ENCODE peak calls at places on chromosome 1, in eight cellular contexts. H is esophagus muscularis mucosa, K is ovary, Q is GM12878, S is sigmoid colon, J is lower leg skin, B is A549, V is HCT116. M is an unnamed sample.

GRCh38 chr1:221137668-221138067 is 258.4 kb downstream of the HLX start:
- DNase-seq in S (no peak), K (no peak), B (no peak), Q (no peak), H (no peak), V (no peak), J (no peak), M (no peak)

GRCh38 chr1:94542088-94542671 is 621 bp upstream of the F3 start:
- DNase-seq in K (peak; percentile 75), B (no peak), J (peak; percentile 56), H (no peak), V (no peak), S (peak; percentile 88), Q (no peak), M (no peak)

GRCh38 chr1:63917571-63918394 is 144.0 kb downstream of the ROR1 start:
- DNase-seq in J (no peak), Q (no peak), H (no peak), K (no peak), V (peak; percentile 32), S (no peak), B (peak; percentile 51), M (no peak)

GRCh38 chr1:186620951-186621350 is 59.3 kb downstream of the PTGS2 start:
- DNase-seq in B (no peak), H (no peak), V (no peak), J (no peak), Q (peak; percentile 19), K (no peak), S (no peak), M (no peak)

GRCh38 chr1:218266356-218266755 is 18.7 kb upstream of the RRP15 start:
- DNase-seq in K (no peak), B (no peak), V (no peak), H (no peak), Q (no peak), J (no peak), S (no peak), M (no peak)

GRCh38 chr1:229223498-229223897 is 47.4 kb upstream of the RAB4A start:
- DNase-seq in H (no peak), J (no peak), Q (no peak), K (no peak), V (no peak), B (no peak), S (no peak), M (no peak)

GRCh38 chr1:174217787-174218574 is 58.7 kb downstream of the RABGAP1L start:
- DNase-seq in B (peak; percentile 35), J (no peak), Q (no peak), K (no peak), S (no peak), H (no peak), V (peak; percentile 21), M (no peak)

GRCh38 chr1:886760-887159 is 37.0 kb upstream of the SAMD11 start:
- DNase-seq in B (no peak), S (no peak), H (peak; percentile 53), V (no peak), J (no peak), Q (no peak), K (no peak), M (no peak)

GRCh38 chr1:48387409-48387808 is 84.6 kb downstream of the SPATA6 start:
- DNase-seq in H (no peak), S (no peak), V (no peak), J (no peak), Q (no peak), K (no peak), B (no peak), M (no peak)

GRCh38 chr1:8416857-8417256 is 98.9 kb downstream of the SLC45A1 start:
- DNase-seq in B (no peak), K (no peak), J (no peak), S (no peak), V (no peak), H (no peak), Q (no peak), M (no peak)

GRCh38 chr1:181134543-181135461 is 46.3 kb downstream of the IER5 start:
- DNase-seq in J (peak; percentile 69), V (no peak), S (no peak), H (no peak), K (no peak), Q (peak; percentile 91), B (peak; percentile 77), M (no peak)

GRCh38 chr1:82177190-82177589 is 376.5 kb downstream of the ADGRL2 start:
- DNase-seq in S (no peak), K (no peak), J (no peak), V (no peak), H (no peak), Q (no peak), B (no peak), M (no peak)

GRCh38 chr1:147549526-147549925 is 8.2 kb downstream of the BCL9 start:
- DNase-seq in V (no peak), H (no peak), J (no peak), K (no peak), Q (no peak), S (no peak), B (no peak), M (no peak)

GRCh38 chr1:93816970-93817738 is 61.9 kb downstream of the DNTTIP2 start:
- DNase-seq in J (no peak), Q (no peak), H (peak; percentile 66), B (no peak), K (no peak), V (no peak), S (no peak), M (no peak)

GRCh38 chr1:115725600-115725999 is 42.9 kb downstream of the CASQ2 start:
- DNase-seq in S (no peak), K (peak; percentile 42), H (no peak), J (no peak), V (no peak), B (no peak), Q (no peak), M (no peak)

GRCh38 chr1:183633676-183634343 is 1.8 kb downstream of the ARPC5 start:
- DNase-seq in S (no peak), H (no peak), Q (peak; percentile 73), J (no peak), K (no peak), B (peak; percentile 83), V (peak; percentile 63), M (peak; percentile 18)
- TF ChIP-seq POLR2A in S (peak; percentile 73), H (peak; percentile 38), Q (no peak), J (no peak), K (no peak), B (no peak), V (no peak), M (no peak)

GRCh38 chr1:35178874-35179380 is 14.0 kb downstream of the SFPQ start:
- DNase-seq in B (no peak), H (no peak), Q (no peak), K (no peak), S (no peak), J (no peak), V (no peak), M (no peak)

GRCh38 chr1:35178295-35178695 is 14.7 kb downstream of the SFPQ start:
- DNase-seq in V (no peak), J (no peak), H (no peak), K (no peak), Q (no peak), S (no peak), B (no peak), M (no peak)

GRCh38 chr1:35181790-35182455 is 11.0 kb downstream of the SFPQ start:
- DNase-seq in S (no peak), H (no peak), J (no peak), Q (no peak), V (no peak), K (no peak), B (no peak), M (no peak)

GRCh38 chr1:35179864-35180263 is 13.1 kb downstream of the SFPQ start:
- DNase-seq in S (no peak), H (no peak), J (no peak), Q (no peak), K (no peak), V (no peak), B (no peak), M (no peak)

DNA sequence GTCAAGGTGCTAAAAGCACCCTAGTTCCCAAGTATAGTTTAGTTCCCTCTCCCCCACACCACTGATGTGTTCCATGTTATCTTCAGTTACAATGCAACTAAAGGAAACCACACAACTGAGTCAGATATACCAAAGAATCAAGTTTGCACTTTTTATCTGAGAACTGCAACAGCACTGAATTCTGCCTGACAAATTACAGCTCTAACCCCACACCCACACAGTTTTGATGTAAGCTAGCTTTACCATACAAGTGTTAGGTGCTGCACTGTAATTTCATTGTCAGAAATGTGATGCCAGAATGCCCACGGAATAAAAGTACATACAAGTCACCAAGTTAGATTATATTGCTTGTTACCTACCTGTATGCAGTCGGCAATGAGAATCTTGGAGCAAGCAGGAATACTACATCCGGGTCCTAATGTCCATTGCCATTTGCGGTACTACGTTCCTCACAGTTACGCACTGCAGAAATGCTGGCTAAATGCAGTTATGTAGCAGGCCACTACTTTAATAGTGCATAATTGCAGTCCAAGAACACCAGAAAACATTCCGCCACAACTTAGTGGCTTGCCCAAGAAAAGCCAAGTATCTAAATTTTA is 12.1 kb downstream of the SFPQ start:
- DNase-seq in V (no peak), J (no peak), K (no peak), H (no peak), B (no peak), Q (no peak), S (no peak), M (no peak)
- TF ChIP-seq POLR2A in V (no peak), J (no peak), K (no peak), H (no peak), B (no peak), Q (peak; percentile 68), S (no peak), M (no peak)

DNA sequence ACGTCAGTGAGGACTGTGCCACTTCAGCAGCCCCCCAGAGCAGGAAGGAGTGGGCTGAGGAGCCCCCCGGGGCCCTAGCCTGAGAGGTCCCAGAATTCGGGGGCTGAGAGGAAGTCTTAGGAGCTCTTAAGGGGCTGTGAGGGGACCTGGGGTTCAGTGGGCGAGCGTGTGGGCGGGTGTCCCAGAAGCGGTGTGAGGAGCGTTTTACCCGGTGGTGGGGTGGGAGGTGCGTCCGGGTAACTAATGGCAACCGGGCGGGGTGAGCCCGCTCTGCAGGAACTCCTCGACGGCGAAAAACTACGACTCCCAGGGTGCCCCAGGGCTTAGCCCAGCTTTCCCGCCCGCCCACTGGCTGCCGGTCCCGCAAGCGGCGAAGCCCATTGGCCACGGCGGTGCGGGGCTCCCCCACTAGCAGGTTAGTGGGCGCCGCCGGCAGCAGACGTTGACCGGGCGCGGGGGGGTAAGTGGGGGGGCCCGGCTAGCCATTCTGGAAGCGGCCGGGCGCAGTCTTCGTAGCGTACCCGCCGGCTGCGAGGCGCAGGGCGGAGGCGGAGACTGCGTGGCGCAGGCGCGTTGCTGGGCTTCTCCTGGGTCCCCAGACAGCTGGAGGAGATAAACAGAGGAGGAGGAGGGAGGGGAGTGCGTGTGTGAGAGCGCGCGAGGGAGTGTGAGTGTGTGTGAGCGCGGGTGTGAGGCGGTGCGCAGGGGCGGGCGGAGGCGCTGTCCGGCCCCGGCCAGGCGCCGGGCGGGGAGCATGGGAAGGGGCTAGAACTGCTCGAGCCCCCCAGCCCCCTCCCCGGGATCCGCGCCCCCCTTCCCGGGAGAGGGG is at the start of gene WDTC1:
- DNase-seq in Q (peak; percentile 79), B (peak; percentile 93), V (peak; percentile 90), J (peak; percentile 96), K (peak; percentile 98), S (peak; percentile 99), H (peak; percentile 98), M (peak; percentile 88)
- TF ChIP-seq POLR2A in Q (peak; percentile 79), B (peak; percentile 21), V (no peak), J (no peak), K (peak; percentile 37), S (peak; percentile 32), H (peak; percentile 21), M (peak; percentile 37)

DNA sequence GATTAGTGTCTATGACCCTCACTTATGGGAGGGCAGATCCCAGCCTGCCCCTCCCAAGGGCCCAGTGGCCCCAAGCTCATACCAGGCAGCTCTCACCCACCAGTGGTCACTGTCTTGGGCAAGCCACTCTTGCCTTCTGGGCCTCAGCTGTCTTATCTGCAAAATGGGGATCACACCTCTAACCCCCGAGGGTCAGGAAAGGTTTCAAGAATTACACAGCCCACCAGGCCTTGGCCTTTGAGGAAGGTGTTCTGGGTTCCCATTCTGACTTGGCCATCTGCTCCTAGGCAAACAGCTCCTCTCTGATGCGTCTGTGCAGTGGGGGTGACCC is 16.8 kb downstream of the RUNX3 start:
- DNase-seq in K (no peak), V (no peak), J (no peak), S (no peak), H (no peak), B (no peak), Q (no peak), M (no peak)
- TF ChIP-seq POLR2A in K (no peak), V (no peak), J (no peak), S (no peak), H (no peak), B (no peak), Q (no peak), M (no peak)